ENCODE peak calls at places on chromosomes 3 and 15, in four cellular contexts. G is GM12865, Q is MCF 10A, E is uterus. A is an unnamed sample.

GRCh38 chr3:129449279-129450115 is 9.5 kb downstream of the IFT122 start:
- DNase-seq in G (no peak), E (no peak), Q (no peak), A (no peak)

GRCh38 chr15:38817427-38818155 is 253.0 kb upstream of the RASGRP1 start:
- DNase-seq in Q (peak; percentile 85), E (peak; percentile 86), G (peak; percentile 87), A (no peak)

GRCh38 chr3:58192076-58192475 is 18.7 kb downstream of the DNASE1L3 start:
- DNase-seq in E (no peak), Q (no peak), G (no peak), A (no peak)

GRCh38 chr15:32104061-32104980 is 74.0 kb downstream of the CHRNA7 start:
- DNase-seq in E (no peak), G (no peak), Q (no peak), A (no peak)

GRCh38 chr3:53162672-53163458 is 1.9 kb downstream of the PRKCD start:
- DNase-seq in E (no peak), G (peak; percentile 80), Q (no peak), A (no peak)

GRCh38 chr3:12744326-12744725 is 14.7 kb downstream of the TMEM40 start:
- DNase-seq in Q (no peak), E (no peak), G (no peak), A (no peak)

GRCh38 chr3:176873261-176873660 is 324.0 kb downstream of the TBL1XR1 start:
- DNase-seq in G (no peak), Q (no peak), E (no peak), A (no peak)

GRCh38 chr3:105458518-105459215 is 92.0 kb downstream of the ALCAM start:
- DNase-seq in Q (no peak), G (no peak), E (no peak), A (no peak)

GRCh38 chr3:170868577-170869239 is 1.3 kb downstream of the RPL22L1 start:
- DNase-seq in Q (peak; percentile 8), G (peak; percentile 11), E (no peak), A (no peak)

DNA sequence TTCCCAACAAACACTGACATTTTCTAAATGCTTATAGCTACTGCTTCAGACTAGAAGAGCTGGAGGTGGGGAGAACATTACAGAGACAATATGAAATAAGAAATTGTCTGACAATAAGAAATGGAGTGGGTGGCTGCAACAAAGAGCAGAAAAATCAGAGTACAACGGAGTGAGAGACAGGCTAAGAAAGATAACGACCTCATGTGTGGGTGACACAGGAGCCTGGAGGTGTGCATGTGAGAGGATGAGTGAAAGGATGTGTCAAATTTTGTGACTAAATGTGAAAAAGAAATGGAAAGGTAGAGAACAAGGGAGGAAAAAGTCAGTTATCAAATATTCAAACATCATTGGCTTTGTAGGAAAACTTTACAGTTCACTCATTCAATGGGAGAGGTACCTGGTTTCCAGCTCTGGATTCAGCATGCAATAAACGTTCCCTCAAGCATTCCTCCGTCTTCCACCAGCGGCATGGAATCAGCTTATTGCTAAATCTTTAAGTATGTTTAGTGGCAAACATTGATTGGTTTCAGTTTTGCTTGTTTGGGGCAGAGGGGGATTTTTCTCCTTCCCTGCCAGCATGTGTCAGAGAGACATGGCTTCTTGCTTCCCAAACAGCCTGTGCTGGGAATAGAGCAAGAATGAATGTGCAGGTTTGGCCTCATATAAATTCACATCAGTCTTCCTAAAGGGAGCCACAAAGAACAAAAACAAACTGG is 103.8 kb upstream of the CHRM5 start:
- DNase-seq in G (no peak), Q (no peak), E (no peak), A (no peak)
- TF ChIP-seq CTCF in G (no peak), Q (no peak), E (no peak), A (no peak)

DNA sequence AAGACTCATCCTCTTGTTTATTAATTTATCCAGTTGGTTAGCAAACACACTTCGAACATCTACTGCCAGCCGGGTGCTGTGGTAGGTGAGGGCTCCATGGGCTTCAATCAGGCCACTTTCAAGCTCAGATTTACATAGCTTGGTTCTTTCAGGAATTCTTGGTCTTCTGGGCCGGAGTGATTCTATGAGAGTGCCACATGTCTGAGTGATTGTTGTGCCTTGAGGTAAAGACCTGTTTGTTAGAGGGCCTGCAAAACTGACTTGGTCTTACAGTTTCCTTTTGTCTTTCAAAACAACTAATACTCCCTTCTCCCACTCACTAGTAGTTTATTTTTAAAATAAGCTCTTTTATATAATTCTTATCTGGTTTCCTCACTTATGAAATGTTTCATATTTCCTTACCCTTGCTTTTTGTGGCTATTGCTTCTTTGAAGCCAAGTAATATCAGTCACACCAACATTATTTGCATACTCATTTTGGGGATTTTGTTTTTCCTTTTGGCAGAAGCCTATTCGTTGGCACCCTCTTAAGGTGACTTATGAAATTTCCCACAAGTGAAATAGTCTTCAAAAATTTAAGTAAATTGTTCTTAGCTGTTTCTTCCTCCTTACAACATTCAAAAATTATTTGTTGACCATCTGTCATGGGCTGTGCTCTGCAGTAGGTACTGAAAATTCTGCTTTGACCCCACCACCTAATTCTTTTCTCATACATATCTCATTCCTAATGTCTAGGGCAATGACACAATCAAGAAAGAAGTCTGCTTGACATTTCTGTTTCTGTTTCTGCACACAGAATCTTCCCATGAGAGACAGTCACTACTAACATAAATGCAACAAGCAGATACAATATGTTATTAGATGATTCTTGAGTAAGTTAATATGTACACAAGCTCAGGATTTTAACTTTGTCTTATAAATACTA is 120.2 kb downstream of the LRRC28 start:
- DNase-seq in E (no peak), G (peak; percentile 76), Q (peak; percentile 11), A (peak; percentile 8)
- TF ChIP-seq CTCF in E (no peak), G (peak; percentile 16), Q (peak; percentile 24), A (peak; percentile 12)

DNA sequence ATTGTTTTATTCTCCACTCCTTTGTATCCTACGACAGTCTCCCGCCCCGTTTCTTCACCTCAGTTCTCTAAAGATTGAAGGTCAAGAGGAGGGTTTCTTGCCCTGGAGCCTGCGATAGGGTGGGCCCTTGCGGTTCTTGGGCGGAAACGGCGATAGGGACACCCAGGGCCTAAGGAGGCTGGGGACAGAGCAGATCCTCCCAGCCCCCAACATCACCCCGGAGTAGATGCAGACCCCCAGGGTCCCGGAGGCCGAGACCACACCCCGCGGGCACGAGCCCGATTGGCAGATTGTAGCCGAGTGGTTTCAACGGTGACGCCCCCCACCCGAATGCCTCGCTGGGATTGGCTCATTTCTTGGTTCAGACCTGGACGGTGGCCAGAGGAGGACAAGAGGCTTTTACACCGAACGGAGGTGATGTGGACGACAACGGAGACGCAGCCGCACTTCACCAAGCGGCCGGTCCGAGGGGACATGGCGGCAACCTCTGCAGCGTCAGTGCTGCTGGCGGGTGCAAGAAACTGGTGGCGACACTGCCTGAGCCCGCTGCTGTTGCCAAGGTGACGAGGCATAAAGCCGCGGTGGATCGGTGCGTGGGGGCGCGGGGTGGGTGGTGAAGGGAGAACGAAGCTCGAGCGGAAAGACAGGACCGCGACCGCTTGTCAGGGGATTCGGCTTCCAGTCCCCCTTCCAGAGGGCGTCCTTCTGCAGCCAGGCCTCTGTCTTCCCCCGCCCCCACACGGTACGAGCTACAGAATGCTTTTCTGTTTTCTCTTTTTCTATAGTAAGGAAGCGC is 19.0 kb upstream of the MCF2L2 start:
- DNase-seq in E (peak; percentile 75), G (peak; percentile 91), Q (peak; percentile 92), A (peak; percentile 20)
- TF ChIP-seq CTCF in E (no peak), G (no peak), Q (no peak), A (no peak)

GRCh38 chr15:74808840-74809229 is 3.8 kb upstream of the LMAN1L start:
- DNase-seq in G (no peak), E (no peak), Q (no peak), A (no peak)
- TF ChIP-seq CTCF in G (peak; percentile 1), E (no peak), Q (no peak), A (no peak)

DNA sequence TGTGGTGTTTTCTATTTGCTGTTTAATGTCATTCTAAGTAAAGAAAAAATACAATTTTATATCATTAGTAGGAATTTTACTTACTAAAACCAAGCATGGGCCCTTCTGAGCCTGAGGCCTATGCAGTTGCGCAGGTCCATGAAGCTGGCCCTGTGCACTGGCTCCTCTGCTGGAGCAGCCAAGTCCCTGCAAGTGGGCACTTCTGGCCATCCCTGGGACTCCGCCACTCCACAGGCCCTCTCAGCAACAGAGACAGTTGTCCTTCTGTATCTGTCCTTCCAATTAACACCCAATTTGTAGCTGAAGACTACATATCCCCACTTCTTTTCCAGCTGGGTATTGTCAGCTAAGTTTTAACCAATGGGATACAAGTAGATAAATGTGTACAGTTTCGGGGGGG is 49.9 kb upstream of the RYK start:
- DNase-seq in E (no peak), Q (no peak), G (no peak), A (no peak)
- TF ChIP-seq CTCF in E (no peak), Q (peak; percentile 10), G (no peak), A (peak; percentile 17)

GRCh38 chr3:194223951-194224350 is 88.0 kb downstream of the HES1 start:
- DNase-seq in G (no peak), Q (no peak), E (no peak), A (no peak)
- TF ChIP-seq CTCF in G (no peak), Q (no peak), E (no peak), A (no peak)

DNA sequence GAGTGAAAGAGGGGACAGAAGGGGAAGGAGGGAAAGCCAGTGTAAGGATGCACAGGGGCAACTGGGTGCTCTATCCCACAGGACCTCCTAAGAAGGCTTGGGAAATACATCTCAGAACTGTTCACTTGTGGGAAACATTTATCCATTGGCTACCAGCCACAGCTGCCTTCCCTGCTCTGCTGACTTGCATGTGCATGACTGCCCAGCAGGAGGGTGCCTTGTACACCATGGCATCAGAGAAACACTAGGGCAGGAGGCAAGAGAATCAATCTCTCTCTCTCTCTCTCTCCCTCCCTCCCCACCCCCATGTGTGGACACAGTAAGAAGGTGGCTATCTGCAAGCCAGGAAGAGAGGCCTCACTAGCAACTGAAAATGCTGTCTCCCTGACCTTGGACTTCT is 62.9 kb upstream of the ZBTB38 start:
- DNase-seq in Q (peak; percentile 55), G (peak; percentile 37), E (no peak), A (peak; percentile 27)
- TF ChIP-seq CTCF in Q (peak; percentile 9), G (no peak), E (no peak), A (peak; percentile 23)

GRCh38 chr15:98805434-98806274 is 157.3 kb downstream of the IGF1R start:
- DNase-seq in G (no peak), Q (no peak), E (no peak), A (no peak)
- TF ChIP-seq CTCF in G (peak; percentile 7), Q (no peak), E (no peak), A (no peak)

GRCh38 chr3:37307321-37307720 is 132.9 kb upstream of the LRRFIP2 start:
- DNase-seq in G (no peak), Q (no peak), E (no peak), A (no peak)

GRCh38 chr3:37309945-37310665 is 135.7 kb upstream of the LRRFIP2 start:
- DNase-seq in E (no peak), Q (no peak), G (no peak), A (no peak)

GRCh38 chr3:37310666-37311050 is 136.3 kb upstream of the LRRFIP2 start:
- DNase-seq in E (no peak), Q (no peak), G (no peak), A (no peak)

DNA sequence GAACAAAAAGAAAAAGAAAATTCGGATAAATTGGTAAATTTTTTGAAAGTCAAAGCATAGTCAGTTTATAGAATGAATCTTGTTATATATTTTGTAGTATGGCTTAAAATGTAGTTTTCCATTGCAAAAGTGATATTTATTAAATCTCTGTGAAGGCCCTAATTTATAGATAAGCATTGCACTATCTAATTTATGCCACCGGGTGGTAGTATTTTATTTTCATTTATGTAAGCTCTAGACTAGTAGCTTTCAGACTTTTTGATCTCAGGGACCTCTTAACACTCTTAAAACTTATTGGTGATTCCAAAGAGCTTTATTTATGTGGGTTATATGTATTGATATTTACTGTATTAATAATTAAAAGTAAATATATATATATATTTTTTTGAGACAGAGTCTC is 133.9 kb upstream of the LRRFIP2 start:
- DNase-seq in E (no peak), G (peak; percentile 23), Q (peak; percentile 27), A (no peak)
- TF ChIP-seq CTCF in E (no peak), G (peak; percentile 28), Q (no peak), A (peak; percentile 28)

GRCh38 chr3:141782386-141782932 is 19.3 kb downstream of the GRK7 start:
- DNase-seq in G (no peak), Q (peak; percentile 60), E (no peak), A (no peak)
- TF ChIP-seq CTCF in G (no peak), Q (peak; percentile 18), E (peak; percentile 14), A (no peak)